ENCODE peak calls at places on chromosomes 5 and 9, in seven cellular contexts. One of them, this sample, is unnamed. For H3K36me3, the result is how much of the 10 kb centered on the place peaks cover.

GRCh38 chr5:72036951-72037350 is 70.3 kb upstream of the MAP1B start:
- DNase-seq in stomach: no peak
- DNase-seq in IMR-90: peak
- DNase-seq in fibroblast of lung: no peak
- DNase-seq in lower lobe of right lung: no peak
- DNase-seq in GM06990: no peak
- DNase-seq in WERI-Rb-1: no peak
- DNase-seq in this sample: no peak

GRCh38 chr5:95080026-95080425 is 204.9 kb downstream of the MCTP1 start:
- DNase-seq in stomach: no peak
- DNase-seq in IMR-90: no peak
- DNase-seq in fibroblast of lung: peak
- DNase-seq in lower lobe of right lung: no peak
- DNase-seq in GM06990: no peak
- DNase-seq in WERI-Rb-1: no peak
- DNase-seq in this sample: no peak

GRCh38 chr5:54007822-54008777 is 302.3 kb downstream of the ARL15 start:
- DNase-seq in stomach: no peak
- DNase-seq in IMR-90: peak
- DNase-seq in fibroblast of lung: peak
- DNase-seq in lower lobe of right lung: no peak
- DNase-seq in GM06990: no peak
- DNase-seq in WERI-Rb-1: no peak
- DNase-seq in this sample: peak

GRCh38 chr5:28014779-28015178 is 976.4 kb upstream of the CDH9 start:
- DNase-seq in stomach: no peak
- DNase-seq in IMR-90: no peak
- DNase-seq in fibroblast of lung: no peak
- DNase-seq in lower lobe of right lung: no peak
- DNase-seq in GM06990: no peak
- DNase-seq in WERI-Rb-1: peak
- DNase-seq in this sample: peak

GRCh38 chr9:112861638-112862555 is 28.8 kb downstream of the SLC46A2 start:
- DNase-seq in stomach: no peak
- DNase-seq in IMR-90: peak
- DNase-seq in fibroblast of lung: peak
- DNase-seq in lower lobe of right lung: peak
- DNase-seq in GM06990: no peak
- DNase-seq in WERI-Rb-1: no peak
- DNase-seq in this sample: no peak

GRCh38 chr9:135061441-135061840 is 26.0 kb upstream of the OLFM1 start:
- DNase-seq in stomach: peak
- DNase-seq in IMR-90: no peak
- DNase-seq in fibroblast of lung: no peak
- DNase-seq in lower lobe of right lung: peak
- DNase-seq in GM06990: no peak
- DNase-seq in WERI-Rb-1: no peak
- DNase-seq in this sample: no peak

GRCh38 chr9:14205463-14205862 is 108.5 kb downstream of the NFIB start:
- DNase-seq in stomach: no peak
- DNase-seq in IMR-90: peak
- DNase-seq in fibroblast of lung: peak
- DNase-seq in lower lobe of right lung: no peak
- DNase-seq in GM06990: no peak
- DNase-seq in WERI-Rb-1: no peak
- DNase-seq in this sample: no peak

GRCh38 chr5:150350524-150351344 is 6.8 kb upstream of the TCOF1 start:
- DNase-seq in stomach: peak
- DNase-seq in IMR-90: peak
- DNase-seq in fibroblast of lung: peak
- DNase-seq in lower lobe of right lung: peak
- DNase-seq in GM06990: peak
- DNase-seq in WERI-Rb-1: peak
- DNase-seq in this sample: peak

DNA sequence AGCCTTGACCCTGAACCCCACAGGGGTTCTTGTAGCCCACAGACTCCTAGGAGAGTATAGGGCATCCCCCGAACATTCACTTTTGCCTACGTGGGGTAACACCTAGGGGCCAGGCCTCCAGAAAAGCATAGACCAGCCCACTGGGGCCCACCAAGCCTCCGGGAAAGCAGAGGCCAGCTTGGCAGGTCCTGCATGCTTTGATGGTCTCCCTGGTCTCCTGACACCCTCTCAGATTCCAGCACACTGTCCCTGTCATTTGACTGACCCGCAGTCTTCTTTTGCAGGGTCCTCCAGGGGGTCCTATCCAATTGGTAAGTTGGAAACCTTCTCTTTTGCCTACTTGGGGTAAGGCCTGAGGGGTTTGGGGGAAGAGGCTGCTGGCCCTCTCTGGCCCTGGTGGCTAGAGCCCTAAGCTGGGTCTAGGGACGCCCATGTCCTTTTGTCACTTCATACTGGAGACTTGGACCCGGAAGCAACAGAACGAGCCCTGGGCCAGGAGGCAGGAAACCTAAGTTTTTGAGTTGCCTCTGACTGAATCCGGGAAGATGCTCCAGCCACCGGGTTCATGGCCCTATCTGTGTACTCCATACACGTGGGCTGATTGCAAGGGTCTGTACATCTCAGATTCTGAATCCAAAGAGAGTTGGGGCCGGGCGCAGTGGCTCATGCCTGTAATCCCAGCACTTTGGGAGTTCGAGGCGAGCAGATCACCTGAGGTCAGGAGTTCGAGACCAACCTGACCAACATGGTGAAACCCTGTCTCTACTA is 20.9 kb upstream of the ORM1 start:
- DNase-seq in stomach: peak
- DNase-seq in IMR-90: no peak
- DNase-seq in fibroblast of lung: no peak
- DNase-seq in lower lobe of right lung: peak
- DNase-seq in GM06990: no peak
- DNase-seq in WERI-Rb-1: no peak
- DNase-seq in this sample: no peak
- H3K36me3 ChIP-seq in stomach: under half
- H3K36me3 ChIP-seq in IMR-90: under half
- H3K36me3 ChIP-seq in fibroblast of lung: under half
- H3K36me3 ChIP-seq in lower lobe of right lung: under half
- H3K36me3 ChIP-seq in GM06990: under half
- H3K36me3 ChIP-seq in WERI-Rb-1: half or more
- H3K36me3 ChIP-seq in this sample: under half

GRCh38 chr9:133607381-133607780 is 1.8 kb downstream of the FAM163B start:
- DNase-seq in stomach: no peak
- DNase-seq in IMR-90: no peak
- DNase-seq in fibroblast of lung: no peak
- DNase-seq in lower lobe of right lung: peak
- DNase-seq in GM06990: no peak
- DNase-seq in WERI-Rb-1: no peak
- DNase-seq in this sample: no peak

GRCh38 chr9:133608881-133609280 is 308 bp downstream of the FAM163B start:
- DNase-seq in stomach: no peak
- DNase-seq in IMR-90: no peak
- DNase-seq in fibroblast of lung: no peak
- DNase-seq in lower lobe of right lung: peak
- DNase-seq in GM06990: no peak
- DNase-seq in WERI-Rb-1: no peak
- DNase-seq in this sample: no peak

GRCh38 chr9:133607976-133608375 is 1.2 kb downstream of the FAM163B start:
- DNase-seq in stomach: no peak
- DNase-seq in IMR-90: no peak
- DNase-seq in fibroblast of lung: no peak
- DNase-seq in lower lobe of right lung: peak
- DNase-seq in GM06990: no peak
- DNase-seq in WERI-Rb-1: no peak
- DNase-seq in this sample: no peak

GRCh38 chr9:133608382-133608781 is 807 bp downstream of the FAM163B start:
- DNase-seq in stomach: no peak
- DNase-seq in IMR-90: no peak
- DNase-seq in fibroblast of lung: no peak
- DNase-seq in lower lobe of right lung: peak
- DNase-seq in GM06990: no peak
- DNase-seq in WERI-Rb-1: no peak
- DNase-seq in this sample: no peak

DNA sequence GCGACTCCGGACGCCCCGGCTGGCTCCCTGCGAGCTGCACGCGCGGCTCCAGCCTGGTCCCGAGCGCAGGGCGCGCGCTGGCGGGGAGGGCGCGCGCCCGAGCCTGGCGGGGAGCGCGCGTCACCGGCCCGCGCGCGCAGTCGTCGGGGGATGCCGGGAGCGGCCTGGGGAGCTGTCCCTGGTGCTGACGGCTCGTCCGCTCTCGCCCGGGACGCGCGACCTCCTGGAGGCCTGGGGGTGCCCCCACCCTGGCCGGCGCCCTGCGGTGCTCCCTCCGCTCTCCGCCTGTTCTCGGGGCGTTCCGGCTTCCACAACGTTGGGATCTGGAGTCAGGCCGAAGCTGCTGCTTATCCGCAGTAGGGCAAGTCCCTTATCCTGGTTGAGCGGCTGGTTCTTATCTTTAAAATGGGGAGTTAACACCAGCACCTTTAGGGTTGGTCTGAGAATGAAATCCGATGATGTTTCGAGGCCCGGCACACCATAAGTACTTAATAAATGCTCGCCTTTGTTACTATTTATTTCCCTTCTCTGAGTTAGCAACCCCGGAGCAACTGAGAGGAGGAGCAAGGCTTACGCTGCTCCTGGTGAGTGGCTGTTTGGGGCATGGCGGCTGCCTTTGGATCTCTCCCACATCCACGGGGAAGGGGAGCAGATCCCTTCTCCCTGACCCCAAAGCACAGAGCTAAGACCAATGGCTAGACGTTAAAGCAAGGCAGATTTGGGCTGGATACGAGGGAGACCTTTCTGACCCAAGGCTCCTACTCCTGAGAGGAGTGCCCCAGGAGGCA is at the start of gene FAM163B:
- DNase-seq in stomach: no peak
- DNase-seq in IMR-90: peak
- DNase-seq in fibroblast of lung: peak
- DNase-seq in lower lobe of right lung: peak
- DNase-seq in GM06990: no peak
- DNase-seq in WERI-Rb-1: peak
- DNase-seq in this sample: no peak
- TF ChIP-seq CTCF in stomach: no peak
- TF ChIP-seq CTCF in IMR-90: no peak
- TF ChIP-seq CTCF in fibroblast of lung: no peak
- TF ChIP-seq CTCF in lower lobe of right lung: no peak
- TF ChIP-seq CTCF in GM06990: no peak
- TF ChIP-seq CTCF in WERI-Rb-1: no peak
- TF ChIP-seq CTCF in this sample: no peak

GRCh38 chr9:132404228-132404881 is 2.3 kb downstream of the TTF1 start:
- DNase-seq in stomach: no peak
- DNase-seq in IMR-90: no peak
- DNase-seq in fibroblast of lung: no peak
- DNase-seq in lower lobe of right lung: no peak
- DNase-seq in GM06990: no peak
- DNase-seq in WERI-Rb-1: no peak
- DNase-seq in this sample: no peak

GRCh38 chr9:132406554-132407122 is at the start of gene TTF1:
- DNase-seq in stomach: peak
- DNase-seq in IMR-90: peak
- DNase-seq in fibroblast of lung: peak
- DNase-seq in lower lobe of right lung: peak
- DNase-seq in GM06990: peak
- DNase-seq in WERI-Rb-1: peak
- DNase-seq in this sample: peak

GRCh38 chr9:132407196-132407595 is 556 bp upstream of the TTF1 start:
- DNase-seq in stomach: no peak
- DNase-seq in IMR-90: no peak
- DNase-seq in fibroblast of lung: no peak
- DNase-seq in lower lobe of right lung: no peak
- DNase-seq in GM06990: no peak
- DNase-seq in WERI-Rb-1: no peak
- DNase-seq in this sample: no peak

DNA sequence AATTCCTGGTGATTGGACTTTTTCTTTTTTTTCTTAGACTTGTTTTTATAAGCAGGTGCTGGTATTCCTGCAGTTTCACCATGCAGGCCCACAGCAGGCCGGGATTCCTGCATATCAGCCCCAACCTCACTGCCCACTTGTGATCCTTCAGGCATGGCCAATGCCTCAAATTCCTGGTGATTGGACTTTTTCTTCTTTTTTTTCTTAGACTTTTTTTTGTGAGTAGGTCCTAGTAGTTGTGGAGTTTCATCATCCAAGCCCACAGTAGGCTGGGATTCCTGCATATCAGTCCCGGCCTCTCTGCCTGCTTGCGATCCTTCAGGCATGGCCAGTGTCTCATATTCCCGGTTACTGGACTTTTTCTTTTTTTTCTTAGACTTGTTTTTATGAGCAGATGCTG is 4.8 kb downstream of the TTF1 start:
- DNase-seq in stomach: no peak
- DNase-seq in IMR-90: no peak
- DNase-seq in fibroblast of lung: no peak
- DNase-seq in lower lobe of right lung: no peak
- DNase-seq in GM06990: no peak
- DNase-seq in WERI-Rb-1: no peak
- DNase-seq in this sample: no peak
- H3K36me3 ChIP-seq in stomach: half or more
- H3K36me3 ChIP-seq in IMR-90: under half
- H3K36me3 ChIP-seq in fibroblast of lung: under half
- H3K36me3 ChIP-seq in lower lobe of right lung: half or more
- H3K36me3 ChIP-seq in GM06990: under half
- H3K36me3 ChIP-seq in WERI-Rb-1: half or more
- H3K36me3 ChIP-seq in this sample: under half

GRCh38 chr5:142924135-142924883 is 154.1 kb downstream of the ARHGAP26 start:
- DNase-seq in stomach: no peak
- DNase-seq in IMR-90: peak
- DNase-seq in fibroblast of lung: peak
- DNase-seq in lower lobe of right lung: no peak
- DNase-seq in GM06990: no peak
- DNase-seq in WERI-Rb-1: no peak
- DNase-seq in this sample: no peak

GRCh38 chr5:142925795-142926194 is 155.6 kb downstream of the ARHGAP26 start:
- DNase-seq in stomach: no peak
- DNase-seq in IMR-90: peak
- DNase-seq in fibroblast of lung: peak
- DNase-seq in lower lobe of right lung: no peak
- DNase-seq in GM06990: no peak
- DNase-seq in WERI-Rb-1: no peak
- DNase-seq in this sample: no peak

GRCh38 chr5:142918959-142919635 is 148.9 kb downstream of the ARHGAP26 start:
- DNase-seq in stomach: no peak
- DNase-seq in IMR-90: no peak
- DNase-seq in fibroblast of lung: no peak
- DNase-seq in lower lobe of right lung: no peak
- DNase-seq in GM06990: no peak
- DNase-seq in WERI-Rb-1: no peak
- DNase-seq in this sample: no peak

GRCh38 chr5:142920888-142921612 is 150.9 kb downstream of the ARHGAP26 start:
- DNase-seq in stomach: no peak
- DNase-seq in IMR-90: no peak
- DNase-seq in fibroblast of lung: no peak
- DNase-seq in lower lobe of right lung: no peak
- DNase-seq in GM06990: no peak
- DNase-seq in WERI-Rb-1: no peak
- DNase-seq in this sample: no peak

DNA sequence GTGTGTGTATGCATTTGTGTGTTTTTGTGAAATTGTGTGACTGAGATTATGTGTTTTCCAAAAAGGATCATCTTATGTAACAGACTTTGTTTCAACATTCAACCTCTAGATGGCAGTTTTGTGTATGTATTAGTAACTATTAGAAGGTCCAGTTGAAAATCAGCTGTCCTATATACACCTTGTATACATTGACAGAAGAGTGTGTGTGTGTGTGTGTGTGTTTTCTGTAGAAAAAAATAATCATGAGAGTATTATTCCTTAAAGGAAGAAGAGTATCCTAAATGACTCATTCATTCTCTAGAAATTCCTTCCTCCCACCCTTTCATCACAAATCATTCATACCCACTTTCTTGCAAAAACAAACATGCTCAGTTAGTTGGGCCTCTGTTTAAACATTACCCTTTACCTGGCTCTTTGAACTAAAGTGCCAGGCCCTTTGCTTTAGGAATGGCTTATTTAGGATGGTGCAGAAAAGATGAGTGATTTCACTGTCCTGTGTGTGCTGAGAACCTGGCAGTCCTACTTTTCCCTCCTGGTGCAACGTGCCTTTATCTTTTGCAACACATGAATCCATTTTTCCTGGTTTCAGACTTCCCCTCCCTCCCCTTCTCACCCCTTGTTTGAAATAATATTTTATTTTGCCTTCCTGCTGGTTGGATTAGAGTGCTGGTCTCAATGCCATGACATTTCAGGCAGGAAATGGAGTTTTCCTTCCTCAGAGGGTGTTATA is 152.2 kb downstream of the ARHGAP26 start:
- DNase-seq in stomach: no peak
- DNase-seq in IMR-90: peak
- DNase-seq in fibroblast of lung: peak
- DNase-seq in lower lobe of right lung: no peak
- DNase-seq in GM06990: peak
- DNase-seq in WERI-Rb-1: no peak
- DNase-seq in this sample: no peak
- TF ChIP-seq CTCF in stomach: no peak
- TF ChIP-seq CTCF in IMR-90: peak
- TF ChIP-seq CTCF in fibroblast of lung: peak
- TF ChIP-seq CTCF in lower lobe of right lung: peak
- TF ChIP-seq CTCF in GM06990: peak
- TF ChIP-seq CTCF in WERI-Rb-1: peak
- TF ChIP-seq CTCF in this sample: peak